ENCODE peak calls at places on chromosomes 3 and 15, in five cellular contexts. C is IMR-90, Q is neuronal stem cell, N is H1, U is trophoblast cell. S is an unnamed sample.

GRCh38 chr15:40510201-40510600 is 39.4 kb downstream of the CHST14 start:
- DNase-seq in U (peak), C (no peak), N (no peak), Q (no peak), S (no peak)

GRCh38 chr3:83953417-83954089 is 1005.2 kb upstream of the CADM2 start:
- DNase-seq in U (no peak), C (no peak), Q (no peak), N (no peak), S (no peak)

GRCh38 chr3:47113669-47114365 is 50.1 kb downstream of the SETD2 start:
- DNase-seq in Q (no peak), U (peak), C (peak), N (no peak), S (peak)

GRCh38 chr15:70415330-70415884 is 317.7 kb upstream of the TLE3 start:
- DNase-seq in C (no peak), Q (no peak), U (no peak), N (no peak), S (no peak)

GRCh38 chr15:65368300-65368617 is 9.5 kb downstream of the IGDCC3 start:
- DNase-seq in C (no peak), U (no peak), N (peak), Q (peak), S (no peak)

GRCh38 chr3:172816281-172816680 is 65.8 kb downstream of the ECT2 start:
- DNase-seq in C (no peak), U (no peak), Q (no peak), N (no peak), S (no peak)

GRCh38 chr15:31483053-31483923 is 156.7 kb downstream of the KLF13 start:
- DNase-seq in C (no peak), U (peak), Q (no peak), N (no peak), S (no peak)

GRCh38 chr15:33735637-33736247 is 232.6 kb upstream of the CHRM5 start:
- DNase-seq in U (peak), Q (peak), N (no peak), C (peak), S (peak)

GRCh38 chr15:89112341-89112971 is 24.2 kb downstream of the ABHD2 start:
- DNase-seq in Q (no peak), C (peak), U (no peak), N (no peak), S (no peak)

GRCh38 chr3:169769287-169770181 is at the start of gene ACTRT3:
- DNase-seq in N (no peak), C (peak), U (peak), Q (peak), S (peak)

GRCh38 chr3:57079221-57079831 is 18.9 kb downstream of the SPATA12 start:
- DNase-seq in U (peak), C (no peak), N (no peak), Q (peak), S (peak)

GRCh38 chr3:139468407-139468806 is 7.9 kb downstream of the RBP2 start:
- DNase-seq in C (no peak), U (no peak), Q (no peak), N (no peak), S (no peak)

GRCh38 chr15:78676424-78677110 is 35.6 kb upstream of the CHRNB4 start:
- DNase-seq in N (no peak), U (no peak), C (no peak), Q (no peak), S (no peak)

GRCh38 chr3:50345586-50345985 is at the start of gene ZMYND10:
- DNase-seq in N (no peak), Q (peak), C (peak), U (peak), S (no peak)

GRCh38 chr3:49723301-49723630 is 485 bp downstream of the GMPPB start:
- DNase-seq in U (peak), N (no peak), Q (no peak), C (peak), S (peak)

GRCh38 chr3:181066688-181067087 is 77.2 kb upstream of the DNAJC19 start:
- DNase-seq in U (no peak), Q (no peak), N (no peak), C (no peak), S (no peak)

GRCh38 chr15:73956276-73957086 is 30.2 kb downstream of the LOXL1 start:
- DNase-seq in U (no peak), N (no peak), Q (no peak), C (peak), S (peak)

GRCh38 chr3:30520695-30521094 is 85.7 kb upstream of the TGFBR2 start:
- DNase-seq in U (no peak), N (no peak), C (no peak), Q (no peak), S (no peak)

GRCh38 chr3:76497636-76498035 is 542.3 kb upstream of the ROBO2 start:
- DNase-seq in N (peak), U (peak), C (peak), Q (peak), S (peak)

GRCh38 chr3:29642393-29643033 is 361.6 kb downstream of the RBMS3 start:
- DNase-seq in C (peak), N (no peak), U (no peak), Q (no peak), S (peak)

GRCh38 chr15:67076147-67076843 is 10.9 kb downstream of the SMAD3 start:
- DNase-seq in Q (no peak), U (no peak), C (peak), N (no peak), S (peak)
- H4K91ac ChIP-seq in Q (no peak), U (peak), C (peak), N (no peak), S (peak)

GRCh38 chr3:64621275-64621674 is 66.5 kb downstream of the ADAMTS9 start:
- DNase-seq in N (no peak), U (no peak), C (no peak), Q (no peak), S (no peak)

GRCh38 chr3:64616953-64617352 is 70.8 kb downstream of the ADAMTS9 start:
- DNase-seq in C (no peak), U (no peak), Q (no peak), N (no peak), S (no peak)

GRCh38 chr3:64620020-64620419 is 67.8 kb downstream of the ADAMTS9 start:
- DNase-seq in U (no peak), N (no peak), Q (no peak), C (no peak), S (no peak)

GRCh38 chr3:64619216-64619615 is 68.6 kb downstream of the ADAMTS9 start:
- DNase-seq in Q (no peak), U (no peak), C (no peak), N (no peak), S (no peak)

GRCh38 chr3:64617610-64618009 is 70.2 kb downstream of the ADAMTS9 start:
- DNase-seq in U (no peak), N (no peak), C (no peak), Q (no peak), S (no peak)
- H2BK120ac ChIP-seq in U (no peak), N (no peak), C (no peak), Q (no peak), S (no peak)

DNA sequence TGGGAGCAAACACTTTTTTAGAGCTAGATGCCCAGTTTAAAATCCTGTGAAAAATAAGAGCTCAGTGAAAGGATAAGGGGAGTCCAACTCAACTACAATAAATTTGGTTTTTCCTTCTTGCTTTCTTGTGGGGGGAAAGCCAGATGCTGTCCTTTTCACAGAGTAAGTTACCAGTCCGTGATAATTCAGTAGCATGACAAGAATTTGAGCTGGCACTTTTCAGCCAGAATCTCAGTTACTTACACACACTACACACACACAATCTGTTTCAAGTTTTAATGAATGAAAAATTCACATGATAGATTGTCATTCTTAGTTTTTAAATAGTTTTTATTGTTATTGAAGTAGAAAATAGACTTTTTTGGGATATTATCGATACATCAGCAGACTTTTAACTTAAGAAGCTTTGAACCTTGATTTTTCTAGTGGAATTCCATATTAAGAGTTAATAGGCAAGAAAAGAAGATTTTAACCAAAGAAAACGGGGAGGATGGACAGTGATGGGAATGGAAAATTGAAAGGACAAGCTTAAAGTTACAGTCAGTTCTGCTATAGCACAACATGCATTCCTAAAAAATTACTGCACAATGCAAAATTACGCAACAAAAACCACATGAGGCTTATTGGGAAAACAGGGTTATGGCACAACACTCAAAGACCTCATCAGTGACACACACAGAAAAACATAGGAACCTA is 47.0 kb downstream of the PSMD6 start:
- DNase-seq in Q (no peak), U (peak), N (no peak), C (peak), S (peak)
- H3K4me3 ChIP-seq in Q (no peak), U (no peak), N (no peak), C (no peak), S (peak)

GRCh38 chr15:92652576-92652966 is 3.0 kb downstream of the FAM174B start:
- DNase-seq in Q (no peak), U (peak), N (no peak), C (no peak), S (no peak)
- H4K91ac ChIP-seq in Q (no peak), U (no peak), N (peak), C (no peak), S (no peak)

GRCh38 chr3:141877911-141878310 is 1.5 kb downstream of the ATP1B3 start:
- DNase-seq in Q (no peak), U (no peak), N (no peak), C (peak), S (peak)

GRCh38 chr3:141876891-141877561 is 583 bp downstream of the ATP1B3 start:
- DNase-seq in N (no peak), C (peak), Q (peak), U (peak), S (peak)

GRCh38 chr3:141875374-141875892 is 1.0 kb upstream of the ATP1B3 start:
- DNase-seq in N (peak), Q (peak), C (peak), U (peak), S (peak)

GRCh38 chr3:141875893-141876380 is 506 bp upstream of the ATP1B3 start:
- DNase-seq in Q (peak), U (peak), C (peak), N (peak), S (peak)

DNA sequence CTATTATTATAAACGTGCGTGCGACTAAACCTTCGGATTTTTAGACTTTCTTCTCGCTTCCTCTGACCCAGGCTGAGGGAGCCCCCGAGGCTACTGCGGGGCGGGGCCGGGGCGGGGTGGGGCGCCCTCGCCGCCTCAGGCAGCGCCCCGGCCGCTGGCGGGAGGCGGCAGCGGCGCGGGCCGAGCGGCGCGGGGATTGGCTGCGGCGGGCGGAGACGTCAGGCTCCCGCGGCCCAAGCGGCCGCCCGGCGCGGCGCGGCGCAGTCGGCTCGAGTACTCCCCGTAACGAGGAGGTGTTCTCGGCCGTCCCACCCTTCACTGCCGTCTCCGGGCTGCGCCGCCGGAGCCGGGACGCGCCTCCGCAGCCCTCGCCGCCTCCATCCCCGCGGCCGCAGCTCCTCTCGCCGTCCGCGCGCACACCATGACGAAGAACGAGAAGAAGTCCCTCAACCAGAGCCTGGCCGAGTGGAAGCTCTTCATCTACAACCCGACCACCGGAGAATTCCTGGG is at the start of gene ATP1B3:
- DNase-seq in Q (peak), C (peak), N (peak), U (peak), S (peak)
- H2BK120ac ChIP-seq in Q (no peak), C (peak), N (no peak), U (peak), S (peak)

DNA sequence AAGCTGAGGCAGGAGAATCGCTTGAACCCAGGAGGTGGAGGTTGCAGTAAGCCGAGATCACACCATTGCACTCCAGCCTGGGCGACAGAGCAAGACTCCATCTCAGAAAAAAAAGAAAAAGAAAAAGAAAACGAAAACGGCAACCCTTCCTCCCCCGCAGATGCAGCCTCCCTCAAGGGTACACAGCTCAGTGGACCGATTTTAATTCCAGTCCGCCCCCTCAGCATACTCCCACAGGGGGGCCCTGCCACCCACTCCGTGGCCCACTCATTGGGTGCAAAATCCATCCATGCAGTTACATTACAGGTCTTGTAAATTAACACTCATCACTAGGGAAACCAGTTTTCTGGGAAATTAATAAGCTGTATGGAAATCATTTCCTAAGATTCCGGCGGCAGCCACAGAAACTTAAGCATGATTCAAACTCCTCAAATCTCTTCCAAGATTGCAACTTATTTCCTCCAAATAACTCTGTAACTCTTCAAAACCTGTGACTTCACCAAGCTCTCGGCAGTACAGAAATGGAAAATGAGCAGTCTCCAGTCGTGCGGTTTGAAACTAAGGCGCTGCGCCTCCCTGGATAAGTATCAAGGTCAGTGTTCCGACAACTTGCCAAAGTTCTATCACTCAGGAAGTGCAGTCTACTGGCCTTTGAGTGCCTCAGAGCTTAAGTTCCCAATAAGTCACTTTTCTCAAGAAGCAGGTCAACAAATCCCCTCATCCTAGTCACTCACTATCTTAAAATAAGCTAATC is 24.6 kb upstream of the KLHL6 start:
- DNase-seq in C (no peak), Q (no peak), U (no peak), N (no peak), S (no peak)
- H3K4me3 ChIP-seq in C (no peak), Q (no peak), U (no peak), N (no peak), S (peak)

GRCh38 chr3:72594615-72595215 is 253.5 kb downstream of the SHQ1 start:
- DNase-seq in Q (no peak), N (no peak), U (no peak), C (no peak), S (no peak)

GRCh38 chr3:72590732-72591192 is 257.5 kb downstream of the SHQ1 start:
- DNase-seq in U (no peak), Q (peak), N (no peak), C (no peak), S (no peak)

GRCh38 chr3:72595376-72595775 is 252.9 kb downstream of the SHQ1 start:
- DNase-seq in C (no peak), Q (no peak), N (no peak), U (no peak), S (no peak)

GRCh38 chr3:72593881-72594397 is 254.3 kb downstream of the SHQ1 start:
- DNase-seq in C (peak), Q (no peak), N (no peak), U (no peak), S (no peak)

GRCh38 chr3:72591522-72592421 is 256.5 kb downstream of the SHQ1 start:
- DNase-seq in Q (peak), U (peak), C (peak), N (peak), S (peak)
- H4K91ac ChIP-seq in Q (no peak), U (no peak), C (peak), N (no peak), S (no peak)

DNA sequence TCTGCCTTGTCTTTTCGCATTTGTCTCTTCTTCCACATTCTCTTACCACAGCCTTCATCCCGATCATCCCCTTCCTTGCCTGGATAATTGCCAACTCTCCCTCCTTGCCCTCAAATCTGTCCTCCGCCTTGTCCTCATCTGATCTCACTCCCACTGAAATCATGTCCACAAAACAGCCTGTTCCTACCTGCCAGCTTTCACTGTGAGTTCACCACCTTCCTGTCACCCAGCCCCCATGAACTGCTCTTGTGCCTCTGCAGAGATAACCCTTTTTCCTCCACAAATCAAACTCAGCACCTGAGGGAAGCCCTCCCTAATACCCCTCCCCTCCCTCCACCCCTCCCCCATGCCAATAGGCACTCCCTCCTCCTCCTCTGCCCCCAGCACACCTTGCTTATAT is 4.8 kb upstream of the ADCY5 start:
- DNase-seq in N (no peak), Q (no peak), C (no peak), U (no peak), S (no peak)
- H2BK120ac ChIP-seq in N (no peak), Q (no peak), C (no peak), U (no peak), S (no peak)

GRCh38 chr15:75866916-75867315 is 23.7 kb downstream of the UBE2Q2 start:
- DNase-seq in N (no peak), Q (no peak), C (no peak), U (no peak), S (no peak)

GRCh38 chr15:75869446-75869845 is 26.2 kb downstream of the UBE2Q2 start:
- DNase-seq in Q (no peak), C (no peak), U (no peak), N (no peak), S (no peak)

GRCh38 chr15:75867428-75867827 is 24.2 kb downstream of the UBE2Q2 start:
- DNase-seq in N (no peak), U (no peak), C (no peak), Q (no peak), S (no peak)

GRCh38 chr15:75864213-75865059 is 21.2 kb downstream of the UBE2Q2 start:
- DNase-seq in Q (no peak), C (peak), N (no peak), U (no peak), S (peak)

DNA sequence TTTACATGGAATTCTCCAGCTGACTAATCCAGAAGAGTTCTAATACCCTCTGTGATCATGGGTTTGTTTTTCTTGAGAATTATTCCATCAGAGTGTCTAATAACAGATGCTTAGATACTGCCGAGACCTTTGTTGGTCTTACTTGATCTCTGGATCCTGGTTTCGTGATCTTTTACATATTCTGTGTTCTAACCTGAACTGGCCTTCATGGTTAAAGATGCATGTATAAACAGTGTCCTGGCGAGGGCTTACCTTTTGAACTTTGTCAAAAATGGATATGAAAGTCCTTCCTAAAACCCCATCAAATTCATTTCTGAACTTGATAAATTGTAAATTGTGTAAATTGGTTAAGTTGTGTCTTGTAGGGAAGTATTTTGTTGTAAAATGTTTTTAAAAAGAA is 24.8 kb downstream of the UBE2Q2 start:
- DNase-seq in U (no peak), C (peak), N (no peak), Q (no peak), S (no peak)
- H3K4me3 ChIP-seq in U (no peak), C (no peak), N (no peak), Q (no peak), S (no peak)